ENCODE peak calls at places on chromosomes 6 and 20, in seven cellular contexts. S, L, N, F, X, K and D are unnamed samples.

GRCh38 chr6:155110721-155111120 is 115.6 kb downstream of the TIAM2 start:
- DNase-seq in N (no peak), X (no peak), L (no peak), K (no peak), S (no peak), F (no peak), D (no peak)

GRCh38 chr6:65280060-65280459 is 427.0 kb downstream of the EYS start:
- DNase-seq in L (no peak), N (no peak), X (no peak), K (no peak), F (no peak), S (no peak), D (no peak)

GRCh38 chr6:57221936-57222683 is at the start of gene RAB23:
- DNase-seq in F (peak), K (peak), N (peak), X (peak), S (peak), L (peak), D (peak)

GRCh38 chr6:40806479-40806878 is 219.3 kb upstream of the LRFN2 start:
- DNase-seq in S (no peak), X (no peak), L (no peak), N (no peak), K (no peak), F (no peak), D (no peak)

GRCh38 chr6:56291278-56291917 is 44.0 kb upstream of the COL21A1 start:
- DNase-seq in S (no peak), X (no peak), F (no peak), K (no peak), L (no peak), N (no peak), D (no peak)

GRCh38 chr20:44092551-44093248 is 94.3 kb downstream of the JPH2 start:
- DNase-seq in N (peak), F (peak), K (peak), X (no peak), S (no peak), L (peak), D (peak)

GRCh38 chr6:135909737-135910387 is 58.4 kb downstream of the PDE7B start:
- DNase-seq in L (peak), K (peak), F (peak), N (peak), S (no peak), X (no peak), D (peak)

GRCh38 chr6:43306086-43306485 is 2.5 kb downstream of the CRIP3 start:
- DNase-seq in S (no peak), L (no peak), N (no peak), F (no peak), K (no peak), X (no peak), D (no peak)

GRCh38 chr6:42197574-42198362 is 3.0 kb upstream of the GUCA1B start:
- DNase-seq in K (peak), L (peak), F (no peak), N (peak), X (no peak), S (no peak), D (peak)

GRCh38 chr6:156169361-156169760 is 607.8 kb upstream of the ARID1B start:
- DNase-seq in S (no peak), F (no peak), N (no peak), L (no peak), X (no peak), K (no peak), D (no peak)

GRCh38 chr6:36639171-36639808 is 39.2 kb upstream of the CDKN1A start:
- DNase-seq in L (peak), S (no peak), X (no peak), F (no peak), K (no peak), N (no peak), D (no peak)

GRCh38 chr20:13342469-13343242 is 121.6 kb downstream of the ISM1 start:
- DNase-seq in F (no peak), N (no peak), L (no peak), S (peak), X (no peak), K (no peak), D (no peak)

GRCh38 chr6:65633516-65633915 is 73.5 kb downstream of the EYS start:
- DNase-seq in K (no peak), F (no peak), N (no peak), S (no peak), X (no peak), L (no peak), D (no peak)

GRCh38 chr6:131183427-131184095 is 48.3 kb downstream of the AKAP7 start:
- DNase-seq in L (no peak), K (no peak), F (no peak), X (no peak), N (no peak), S (no peak), D (no peak)

GRCh38 chr6:56787209-56787608 is 144.5 kb upstream of the DST start:
- DNase-seq in F (no peak), X (no peak), S (no peak), L (no peak), K (no peak), N (no peak), D (no peak)

GRCh38 chr6:139533573-139534471 is 159.4 kb upstream of the CITED2 start:
- DNase-seq in L (no peak), S (peak), K (peak), N (peak), X (no peak), F (no peak), D (no peak)